ENCODE peak calls at places on chromosomes 4 and X, in five cellular contexts. R, U, G, L and T are unnamed samples.

GRCh38 chr4:173257732-173258717 is 76.1 kb downstream of the HMGB2 start:
- DNase-seq in R (no peak), G (peak), L (peak), U (peak), T (peak)

GRCh38 chr4:181830404-181831035 is 412.7 kb upstream of the TENM3 start:
- DNase-seq in U (no peak), R (no peak), L (no peak), G (no peak), T (no peak)

GRCh38 chr4:145420595-145421214 is 60.9 kb upstream of the SMAD1 start:
- DNase-seq in L (no peak), R (no peak), G (no peak), U (no peak), T (no peak)

GRCh38 chr4:17414392-17414791 is 97.5 kb downstream of the QDPR start:
- DNase-seq in G (no peak), L (no peak), U (no peak), R (no peak), T (no peak)

GRCh38 chr4:81963506-81964020 is 410.2 kb downstream of the HNRNPD start:
- DNase-seq in R (no peak), L (no peak), G (no peak), U (no peak), T (no peak)

GRCh38 chrX:84187501-84188319 is at the start of gene RPS6KA6:
- DNase-seq in G (no peak), R (peak), U (peak), L (peak), T (peak)

GRCh38 chr4:11505225-11505971 is 76.7 kb upstream of the HS3ST1 start:
- DNase-seq in U (peak), G (no peak), R (no peak), L (no peak), T (peak)

GRCh38 chr4:77433102-77433733 is 172.4 kb upstream of the CXCL13 start:
- DNase-seq in L (peak), R (no peak), U (peak), G (peak), T (peak)

GRCh38 chr4:2042947-2043395 is 16.2 kb upstream of the NAT8L start:
- DNase-seq in L (no peak), G (no peak), U (no peak), R (peak), T (no peak)

GRCh38 chrX:136047969-136048368 is 62.7 kb downstream of the SLC9A6 start:
- DNase-seq in L (no peak), G (no peak), U (peak), R (no peak), T (no peak)

GRCh38 chr4:76779740-76780459 is 118.0 kb downstream of the SOWAHB start:
- DNase-seq in U (peak), G (no peak), L (peak), R (no peak), T (no peak)

GRCh38 chr4:127015616-127016015 is 617.1 kb upstream of the INTU start:
- DNase-seq in G (no peak), R (no peak), L (peak), U (no peak), T (peak)

GRCh38 chr4:23384741-23385140 is 505.1 kb downstream of the PPARGC1A start:
- DNase-seq in R (no peak), G (no peak), U (peak), L (no peak), T (no peak)

GRCh38 chr4:111127842-111128241 is 505.0 kb upstream of the PITX2 start:
- DNase-seq in G (no peak), L (no peak), R (no peak), U (peak), T (no peak)

GRCh38 chrX:124467202-124467601 is 120.8 kb downstream of the SH2D1A start:
- DNase-seq in L (no peak), R (no peak), G (no peak), U (no peak), T (no peak)

GRCh38 chr4:75973770-75974169 is 17.0 kb downstream of the SDAD1 start:
- DNase-seq in L (no peak), R (no peak), G (no peak), U (no peak), T (no peak)

GRCh38 chr4:132313852-132314251 is 835.2 kb upstream of the PCDH10 start:
- DNase-seq in G (no peak), L (no peak), R (no peak), U (no peak), T (no peak)

GRCh38 chr4:122665148-122665547 is 44.3 kb upstream of the IL21 start:
- DNase-seq in L (no peak), U (peak), G (no peak), R (no peak), T (no peak)

GRCh38 chr4:34720563-34720962 is 1523.8 kb downstream of the ARAP2 start:
- DNase-seq in G (no peak), R (no peak), L (peak), U (peak), T (peak)

GRCh38 chr4:80243274-80244018 is 23.0 kb upstream of the FGF5 start:
- DNase-seq in L (peak), R (no peak), G (no peak), U (no peak), T (peak)

GRCh38 chrX:80266979-80267378 is 153.3 kb upstream of the TENT5D start:
- DNase-seq in G (no peak), U (no peak), R (no peak), L (no peak), T (no peak)

GRCh38 chr4:14317351-14317750 is 684.9 kb upstream of the CPEB2 start:
- DNase-seq in R (no peak), G (no peak), U (no peak), L (no peak), T (no peak)

GRCh38 chr4:42676066-42676951 is 19.4 kb upstream of the ATP8A1 start:
- DNase-seq in U (no peak), G (no peak), R (no peak), L (no peak), T (no peak)

GRCh38 chr4:178275671-178276360 is 833.6 kb upstream of the AGA start:
- DNase-seq in U (no peak), G (no peak), R (no peak), L (no peak), T (peak)

GRCh38 chr4:116636917-116637316 is 448.5 kb downstream of the TRAM1L1 start:
- DNase-seq in R (no peak), G (no peak), U (no peak), L (no peak), T (no peak)

GRCh38 chr4:86586160-86586572 is 7.9 kb upstream of the PTPN13 start:
- DNase-seq in L (no peak), R (no peak), U (peak), G (no peak), T (no peak)

GRCh38 chr4:164056426-164057142 is 562.1 kb downstream of the TMA16 start:
- DNase-seq in L (no peak), R (no peak), G (no peak), U (no peak), T (no peak)

GRCh38 chr4:55931043-55931442 is 17.7 kb upstream of the CEP135 start:
- DNase-seq in U (no peak), G (no peak), R (no peak), L (no peak), T (no peak)

GRCh38 chr4:56311299-56311975 is 75.9 kb downstream of the AASDH start:
- DNase-seq in R (no peak), U (no peak), G (no peak), L (no peak), T (no peak)

GRCh38 chr4:87543835-87544461 is 14.8 kb upstream of the SPARCL1 start:
- DNase-seq in U (peak), L (no peak), R (no peak), G (peak), T (peak)

GRCh38 chr4:81084029-81084428 is 53.5 kb downstream of the BMP3 start:
- DNase-seq in U (peak), G (no peak), L (no peak), R (no peak), T (peak)

GRCh38 chrX:63050225-63050624 is 300.9 kb downstream of the SPIN4 start:
- DNase-seq in G (no peak), U (peak), R (no peak), L (no peak), T (no peak)

GRCh38 chrX:19343462-19344206 is at the start of gene PDHA1:
- DNase-seq in G (peak), L (peak), R (peak), U (peak), T (peak)

GRCh38 chr4:153731239-153731638 is 28.6 kb downstream of the RNF175 start:
- DNase-seq in L (no peak), R (no peak), U (peak), G (no peak), T (peak)

GRCh38 chr4:15541941-15542340 is 72.3 kb downstream of the CC2D2A start:
- DNase-seq in L (no peak), R (no peak), U (no peak), G (no peak), T (no peak)

GRCh38 chr4:52103314-52103713 is 52.2 kb downstream of the SPATA18 start:
- DNase-seq in U (no peak), G (no peak), L (peak), R (no peak), T (peak)